ENCODE peak calls at places on chromosome 2, in six cellular contexts. V is endothelial cell of umbilical vein, J is IMR-90, K is uterus, R is esophagus muscularis mucosa, H is heart left ventricle. W is an unnamed sample.

GRCh38 chr2:213220967-213221603 is 63.2 kb upstream of the SPAG16 start:
- DNase-seq in R (no peak), H (no peak), V (no peak), K (no peak), J (no peak), W (no peak)

GRCh38 chr2:159939946-159940345 is 122.5 kb downstream of the PLA2R1 start:
- DNase-seq in R (no peak), J (peak; percentile 18), H (no peak), V (peak; percentile 59), K (no peak), W (no peak)

GRCh38 chr2:43158259-43158880 is 68.0 kb downstream of the ZFP36L2 start:
- DNase-seq in J (peak; percentile 75), R (no peak), H (peak; percentile 77), K (peak; percentile 90), V (peak; percentile 87), W (peak; percentile 60)

GRCh38 chr2:86338778-86339295 is 1.4 kb upstream of the REEP1 start:
- DNase-seq in H (no peak), J (no peak), V (no peak), R (no peak), K (no peak), W (no peak)

GRCh38 chr2:192551760-192552159 is 357.0 kb upstream of the TMEFF2 start:
- DNase-seq in J (no peak), V (no peak), H (no peak), R (no peak), K (no peak), W (no peak)

GRCh38 chr2:195535911-195536522 is 121.0 kb upstream of the SLC39A10 start:
- DNase-seq in K (no peak), R (no peak), H (peak; percentile 61), J (no peak), V (no peak), W (no peak)

GRCh38 chr2:221649045-221649444 is 76.9 kb upstream of the EPHA4 start:
- DNase-seq in H (no peak), R (no peak), J (no peak), V (peak; percentile 80), K (no peak), W (no peak)

GRCh38 chr2:181074457-181074856 is 94.1 kb downstream of the UBE2E3 start:
- DNase-seq in J (peak; percentile 34), R (no peak), V (peak; percentile 33), H (no peak), K (no peak), W (no peak)

GRCh38 chr2:138105358-138105757 is 141.1 kb downstream of the HNMT start:
- DNase-seq in K (no peak), H (no peak), J (no peak), R (no peak), V (no peak), W (no peak)

GRCh38 chr2:95315801-95316411 is 18.8 kb downstream of the KCNIP3 start:
- DNase-seq in V (no peak), K (no peak), J (peak; percentile 43), H (peak; percentile 24), R (no peak), W (no peak)

GRCh38 chr2:114442545-114442944 is at the start of gene DPP10:
- DNase-seq in K (no peak), H (no peak), R (no peak), J (peak; percentile 0), V (no peak), W (no peak)

GRCh38 chr2:146351689-146352088 is 1493.1 kb upstream of the ACVR2A start:
- DNase-seq in J (no peak), K (no peak), H (no peak), V (no peak), R (no peak), W (no peak)

GRCh38 chr2:121247971-121248370 is 37.0 kb downstream of the TFCP2L1 start:
- DNase-seq in V (no peak), R (no peak), J (no peak), K (no peak), H (no peak), W (no peak)

GRCh38 chr2:53422979-53423378 is 344.6 kb upstream of the CHAC2 start:
- DNase-seq in H (no peak), K (no peak), R (no peak), J (peak; percentile 59), V (peak; percentile 26), W (no peak)

GRCh38 chr2:10216677-10217498 is 85.8 kb upstream of the HPCAL1 start:
- DNase-seq in K (no peak), V (no peak), J (no peak), H (peak; percentile 19), R (no peak), W (no peak)

GRCh38 chr2:28231110-28231621 is 161.5 kb upstream of the FOSL2 start:
- DNase-seq in R (no peak), V (no peak), J (peak; percentile 69), H (no peak), K (no peak), W (no peak)

GRCh38 chr2:29920130-29920577 is 1.2 kb downstream of the ALK start:
- DNase-seq in J (no peak), K (no peak), H (peak; percentile 78), V (peak; percentile 14), R (no peak), W (peak; percentile 75)

GRCh38 chr2:24054366-24055010 is 4.9 kb downstream of the FKBP1B start:
- DNase-seq in H (no peak), K (no peak), V (no peak), R (no peak), J (no peak), W (no peak)

GRCh38 chr2:62208758-62209114 is 12.8 kb downstream of the B3GNT2 start:
- DNase-seq in K (no peak), J (no peak), V (no peak), R (no peak), H (no peak), W (no peak)

GRCh38 chr2:240815761-240816583 is 4.0 kb downstream of the KIF1A start:
- DNase-seq in H (no peak), K (no peak), R (no peak), V (no peak), J (no peak), W (no peak)

GRCh38 chr2:212919238-212919637 is 232.2 kb downstream of the IKZF2 start:
- DNase-seq in V (no peak), K (no peak), H (no peak), J (no peak), R (no peak), W (no peak)

GRCh38 chr2:201228912-201229290 is 31.4 kb upstream of the CASP8 start:
- DNase-seq in V (no peak), H (no peak), R (peak; percentile 74), J (no peak), K (no peak), W (no peak)

GRCh38 chr2:237878321-237879057 is 19.1 kb downstream of the RAMP1 start:
- DNase-seq in K (peak; percentile 40), H (no peak), V (no peak), J (no peak), R (no peak), W (peak; percentile 31)

GRCh38 chr2:201808070-201808469 is 1.7 kb downstream of the CDK15 start:
- DNase-seq in J (no peak), V (no peak), H (no peak), R (no peak), K (no peak), W (no peak)

GRCh38 chr2:88131201-88131998 is 3.5 kb upstream of the FABP1 start:
- DNase-seq in J (no peak), H (no peak), R (peak; percentile 72), V (no peak), K (no peak), W (no peak)

GRCh38 chr2:71995067-71995665 is 152.5 kb downstream of the CYP26B1 start:
- DNase-seq in V (no peak), K (no peak), R (no peak), J (peak; percentile 5), H (no peak), W (no peak)

GRCh38 chr2:45128580-45128997 is 119.3 kb upstream of the SIX2 start:
- DNase-seq in H (no peak), V (peak; percentile 89), J (peak; percentile 94), R (peak; percentile 94), K (peak; percentile 74), W (no peak)

GRCh38 chr2:84494070-84494469 is 22.2 kb upstream of the DNAH6 start:
- DNase-seq in J (peak; percentile 78), V (peak; percentile 70), K (no peak), R (no peak), H (no peak), W (no peak)

DNA sequence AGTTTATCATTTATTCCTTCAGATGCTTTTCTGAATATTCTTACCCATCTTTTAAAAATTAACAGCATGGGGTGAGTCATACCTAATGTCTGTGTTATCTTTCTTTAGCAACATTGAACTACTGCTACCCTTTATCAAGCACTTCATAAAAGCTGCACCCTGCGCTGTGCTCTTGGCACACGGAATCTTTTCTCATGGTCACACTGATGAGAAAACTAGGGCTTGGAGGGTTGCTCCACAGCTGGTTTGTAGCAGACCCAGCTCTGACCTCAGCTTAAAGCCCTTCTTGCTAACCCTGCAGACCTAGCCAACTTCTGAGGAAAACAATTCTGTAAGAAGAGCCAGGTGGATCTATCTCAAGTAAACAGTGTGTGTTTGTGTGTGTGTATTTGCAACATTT is 106.3 kb downstream of the RNF144A start:
- DNase-seq in R (no peak), H (no peak), K (peak; percentile 61), V (no peak), J (no peak), W (no peak)
- H3K4me1 ChIP-seq in R (peaks cover 46% of the 10 kb centered on the region), H (peaks cover 80% of the 10 kb centered on the region), K (no peaks in the 10 kb centered on the region), V (peaks cover 9% of the 10 kb centered on the region), J (no peaks in the 10 kb centered on the region), W (peaks cover 6% of the 10 kb centered on the region)

GRCh38 chr2:64260093-64260808 is 116.0 kb upstream of the PELI1 start:
- DNase-seq in J (no peak), R (no peak), V (no peak), H (no peak), K (no peak), W (no peak)
- H3K27ac ChIP-seq in J (no peak overlapping the region), R (peak overlapping the region; percentile 24), V (peak overlapping the region; percentile 99), H (peak overlapping the region; percentile 22), K (peak overlapping the region; percentile 56), W (no peak overlapping the region)

GRCh38 chr2:229713371-229714079 is 830 bp downstream of the DNER start:
- DNase-seq in H (no peak), K (no peak), J (no peak), R (no peak), V (no peak), W (no peak)
- TF ChIP-seq POLR2A in H (no peak), K (no peak), J (no peak), R (no peak), V (no peak), W (no peak)

DNA sequence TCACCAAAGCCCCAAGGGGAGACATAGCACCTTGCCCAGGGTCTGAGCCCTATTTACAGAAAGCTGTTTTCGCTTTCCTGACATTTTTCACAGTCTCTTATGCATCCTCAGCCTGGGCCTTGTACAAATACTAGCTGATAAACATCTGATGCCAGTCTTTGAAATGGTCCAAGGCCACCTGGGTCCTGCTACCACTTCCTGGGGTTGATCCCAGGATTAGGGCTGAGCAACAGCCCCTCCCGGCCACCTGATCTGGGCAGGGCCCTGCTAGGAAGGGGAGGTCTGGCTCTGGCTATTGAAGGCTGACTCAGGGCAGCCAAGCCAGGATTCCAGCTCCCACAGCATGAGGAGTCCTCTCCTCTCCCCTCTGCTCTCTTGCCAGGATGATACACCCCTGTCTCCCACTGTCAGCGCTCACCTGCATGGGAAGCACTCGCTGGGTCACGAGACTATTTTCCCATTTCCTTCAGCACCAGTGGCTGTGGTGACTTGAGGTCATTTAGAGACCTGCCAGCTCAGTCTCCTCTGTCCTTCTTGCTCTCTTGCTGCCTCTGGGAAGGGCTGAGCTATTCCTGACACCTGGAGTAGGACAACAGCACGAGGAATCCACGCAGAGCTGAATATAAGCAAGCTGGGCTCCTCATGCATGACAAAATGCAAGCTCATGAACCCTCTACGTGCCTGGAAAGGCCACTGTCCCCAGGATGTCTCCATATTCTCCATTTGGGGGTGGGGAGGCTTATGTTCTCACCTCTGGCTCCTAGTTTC is 53.0 kb upstream of the LGALSL start:
- DNase-seq in V (no peak), R (no peak), H (no peak), J (no peak), K (no peak), W (no peak)
- H3K4me1 ChIP-seq in V (peaks cover 34% of the 10 kb centered on the region), R (peaks cover 35% of the 10 kb centered on the region), H (peaks cover 40% of the 10 kb centered on the region), J (peaks cover 10% of the 10 kb centered on the region), K (no peaks in the 10 kb centered on the region), W (peaks cover 18% of the 10 kb centered on the region)